ENCODE peak calls at places on chromosome 4, in six cellular contexts. One of them, this sample, is unnamed.

GRCh38 chr4:147782087-147782781 is 50.3 kb downstream of the ARHGAP10 start:
- DNase-seq in cardiac fibroblast: peak
- DNase-seq in BJ: no peak
- DNase-seq in HFF-Myc: peak
- DNase-seq in OCI-LY7: no peak
- DNase-seq in tibial artery: no peak
- DNase-seq in this sample: peak

GRCh38 chr4:149291463-149291862 is 524.2 kb downstream of the IQCM start:
- DNase-seq in OCI-LY7: no peak
- DNase-seq in HFF-Myc: no peak
- DNase-seq in BJ: no peak
- DNase-seq in tibial artery: no peak
- DNase-seq in cardiac fibroblast: peak
- DNase-seq in this sample: no peak

GRCh38 chr4:144591401-144591800 is 54.6 kb upstream of the HHIP start:
- DNase-seq in cardiac fibroblast: peak
- DNase-seq in HFF-Myc: peak
- DNase-seq in tibial artery: no peak
- DNase-seq in BJ: no peak
- DNase-seq in OCI-LY7: no peak
- DNase-seq in this sample: no peak

GRCh38 chr4:83152771-83153170 is 38.2 kb upstream of the PLAC8 start:
- DNase-seq in OCI-LY7: no peak
- DNase-seq in BJ: no peak
- DNase-seq in tibial artery: no peak
- DNase-seq in HFF-Myc: no peak
- DNase-seq in cardiac fibroblast: no peak
- DNase-seq in this sample: no peak

GRCh38 chr4:87911252-87911774 is 64.2 kb upstream of the SPP1 start:
- DNase-seq in OCI-LY7: no peak
- DNase-seq in cardiac fibroblast: no peak
- DNase-seq in BJ: no peak
- DNase-seq in HFF-Myc: no peak
- DNase-seq in tibial artery: no peak
- DNase-seq in this sample: no peak

GRCh38 chr4:31089815-31090214 is 369.6 kb downstream of the PCDH7 start:
- DNase-seq in BJ: no peak
- DNase-seq in cardiac fibroblast: peak
- DNase-seq in OCI-LY7: no peak
- DNase-seq in HFF-Myc: no peak
- DNase-seq in tibial artery: peak
- DNase-seq in this sample: no peak

GRCh38 chr4:8262637-8263322 is 6.8 kb upstream of the HTRA3 start:
- DNase-seq in tibial artery: no peak
- DNase-seq in cardiac fibroblast: no peak
- DNase-seq in OCI-LY7: no peak
- DNase-seq in BJ: no peak
- DNase-seq in HFF-Myc: no peak
- DNase-seq in this sample: no peak

GRCh38 chr4:168710353-168710946 is 213.6 kb downstream of the PALLD start:
- DNase-seq in cardiac fibroblast: peak
- DNase-seq in tibial artery: peak
- DNase-seq in BJ: no peak
- DNase-seq in OCI-LY7: no peak
- DNase-seq in HFF-Myc: peak
- DNase-seq in this sample: peak

GRCh38 chr4:104942990-104943758 is 203.5 kb upstream of the TET2 start:
- DNase-seq in HFF-Myc: no peak
- DNase-seq in tibial artery: no peak
- DNase-seq in cardiac fibroblast: no peak
- DNase-seq in BJ: no peak
- DNase-seq in OCI-LY7: no peak
- DNase-seq in this sample: peak

GRCh38 chr4:120066182-120066524 is 495 bp downstream of the MAD2L1 start:
- DNase-seq in cardiac fibroblast: no peak
- DNase-seq in BJ: no peak
- DNase-seq in HFF-Myc: no peak
- DNase-seq in OCI-LY7: peak
- DNase-seq in tibial artery: no peak
- DNase-seq in this sample: peak

GRCh38 chr4:123526511-123526910 is 129.9 kb downstream of the SPRY1 start:
- DNase-seq in HFF-Myc: no peak
- DNase-seq in cardiac fibroblast: no peak
- DNase-seq in tibial artery: no peak
- DNase-seq in OCI-LY7: no peak
- DNase-seq in BJ: no peak
- DNase-seq in this sample: no peak

GRCh38 chr4:152585036-152585439 is 49.1 kb upstream of the FBXW7 start:
- DNase-seq in BJ: no peak
- DNase-seq in tibial artery: no peak
- DNase-seq in HFF-Myc: no peak
- DNase-seq in OCI-LY7: peak
- DNase-seq in cardiac fibroblast: no peak
- DNase-seq in this sample: peak

GRCh38 chr4:41991916-41992767 is 1.8 kb downstream of the SLC30A9 start:
- DNase-seq in BJ: no peak
- DNase-seq in OCI-LY7: no peak
- DNase-seq in tibial artery: no peak
- DNase-seq in cardiac fibroblast: peak
- DNase-seq in HFF-Myc: no peak
- DNase-seq in this sample: no peak

GRCh38 chr4:7627251-7628250 is 192.8 kb upstream of the PSAPL1 start:
- DNase-seq in HFF-Myc: no peak
- DNase-seq in cardiac fibroblast: no peak
- DNase-seq in BJ: no peak
- DNase-seq in OCI-LY7: no peak
- DNase-seq in tibial artery: no peak
- DNase-seq in this sample: no peak

GRCh38 chr4:40502936-40503335 is 126.7 kb downstream of the RBM47 start:
- DNase-seq in OCI-LY7: peak
- DNase-seq in HFF-Myc: no peak
- DNase-seq in cardiac fibroblast: peak
- DNase-seq in tibial artery: no peak
- DNase-seq in BJ: no peak
- DNase-seq in this sample: peak

GRCh38 chr4:122453384-122454000 is 3.0 kb downstream of the IL2 start:
- DNase-seq in HFF-Myc: no peak
- DNase-seq in tibial artery: no peak
- DNase-seq in cardiac fibroblast: no peak
- DNase-seq in BJ: no peak
- DNase-seq in OCI-LY7: no peak
- DNase-seq in this sample: no peak

GRCh38 chr4:83231620-83232056 is 53.0 kb downstream of the COQ2 start:
- DNase-seq in cardiac fibroblast: peak
- DNase-seq in HFF-Myc: no peak
- DNase-seq in tibial artery: no peak
- DNase-seq in BJ: no peak
- DNase-seq in OCI-LY7: peak
- DNase-seq in this sample: peak

GRCh38 chr4:116515959-116516358 is 569.4 kb downstream of the TRAM1L1 start:
- DNase-seq in HFF-Myc: no peak
- DNase-seq in tibial artery: no peak
- DNase-seq in OCI-LY7: no peak
- DNase-seq in cardiac fibroblast: no peak
- DNase-seq in BJ: no peak
- DNase-seq in this sample: no peak

GRCh38 chr4:38832624-38833528 is 23.7 kb downstream of the TLR6 start:
- DNase-seq in cardiac fibroblast: no peak
- DNase-seq in OCI-LY7: no peak
- DNase-seq in BJ: no peak
- DNase-seq in HFF-Myc: no peak
- DNase-seq in tibial artery: no peak
- DNase-seq in this sample: no peak

GRCh38 chr4:56701644-56702043 is 20.5 kb upstream of the HOPX start:
- DNase-seq in cardiac fibroblast: no peak
- DNase-seq in BJ: no peak
- DNase-seq in HFF-Myc: no peak
- DNase-seq in tibial artery: no peak
- DNase-seq in OCI-LY7: no peak
- DNase-seq in this sample: peak

GRCh38 chr4:127249066-127249766 is 383.5 kb upstream of the INTU start:
- DNase-seq in tibial artery: no peak
- DNase-seq in BJ: no peak
- DNase-seq in HFF-Myc: no peak
- DNase-seq in OCI-LY7: no peak
- DNase-seq in cardiac fibroblast: peak
- DNase-seq in this sample: no peak

GRCh38 chr4:4985036-4985435 is 34.2 kb downstream of the CYTL1 start:
- DNase-seq in OCI-LY7: no peak
- DNase-seq in cardiac fibroblast: no peak
- DNase-seq in BJ: no peak
- DNase-seq in HFF-Myc: no peak
- DNase-seq in tibial artery: no peak
- DNase-seq in this sample: no peak

GRCh38 chr4:53100801-53101581 is 238.9 kb downstream of the RASL11B start:
- DNase-seq in OCI-LY7: no peak
- DNase-seq in HFF-Myc: no peak
- DNase-seq in cardiac fibroblast: peak
- DNase-seq in BJ: no peak
- DNase-seq in tibial artery: no peak
- DNase-seq in this sample: no peak

GRCh38 chr4:84855774-84856173 is 110.7 kb downstream of the WDFY3 start:
- DNase-seq in tibial artery: peak
- DNase-seq in cardiac fibroblast: peak
- DNase-seq in OCI-LY7: no peak
- DNase-seq in BJ: no peak
- DNase-seq in HFF-Myc: no peak
- DNase-seq in this sample: no peak
- H3K4me3 ChIP-seq in tibial artery: no peak
- H3K4me3 ChIP-seq in cardiac fibroblast: no peak
- H3K4me3 ChIP-seq in OCI-LY7: no peak
- H3K4me3 ChIP-seq in BJ: no peak
- H3K4me3 ChIP-seq in HFF-Myc: no peak
- H3K4me3 ChIP-seq in this sample: no peak

DNA sequence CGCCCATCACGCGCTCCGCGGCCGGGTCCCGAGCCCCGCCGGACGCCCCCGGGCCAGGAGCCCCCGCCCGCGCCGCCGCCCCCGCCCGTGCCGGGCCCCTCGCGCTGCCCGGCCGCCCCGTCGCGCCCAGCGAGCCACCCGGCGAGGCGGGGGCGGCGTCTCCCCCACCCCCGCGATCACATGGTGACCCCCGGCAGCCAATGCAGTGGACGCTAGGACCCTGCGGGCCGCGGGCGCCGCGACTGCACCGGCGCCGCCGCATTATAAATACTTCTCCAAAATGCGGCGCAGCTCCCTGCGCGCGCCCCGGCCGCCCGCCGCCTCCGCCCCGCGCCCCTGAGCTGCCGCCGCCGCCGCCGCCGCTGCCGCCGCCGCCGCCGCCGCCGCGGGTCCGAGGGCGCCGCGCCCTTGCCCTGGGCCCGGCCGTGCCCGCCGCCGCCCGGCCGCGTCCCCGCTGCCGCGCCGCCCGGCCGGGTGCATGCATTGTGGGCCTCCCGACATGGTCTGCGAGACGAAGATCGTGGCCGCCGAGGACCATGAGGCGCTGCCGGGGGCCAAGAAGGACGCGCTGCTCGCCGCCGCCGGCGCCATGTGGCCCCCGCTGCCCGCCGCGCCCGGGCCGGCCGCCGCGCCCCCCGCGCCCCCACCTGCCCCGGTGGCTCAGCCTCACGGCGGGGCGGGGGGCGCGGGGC is at the start of gene NAT8L:
- DNase-seq in BJ: no peak
- DNase-seq in HFF-Myc: no peak
- DNase-seq in OCI-LY7: peak
- DNase-seq in cardiac fibroblast: no peak
- DNase-seq in tibial artery: no peak
- DNase-seq in this sample: no peak
- H3K4me3 ChIP-seq in BJ: peak
- H3K4me3 ChIP-seq in HFF-Myc: no peak
- H3K4me3 ChIP-seq in OCI-LY7: no peak
- H3K4me3 ChIP-seq in cardiac fibroblast: no peak
- H3K4me3 ChIP-seq in tibial artery: peak
- H3K4me3 ChIP-seq in this sample: no peak

DNA sequence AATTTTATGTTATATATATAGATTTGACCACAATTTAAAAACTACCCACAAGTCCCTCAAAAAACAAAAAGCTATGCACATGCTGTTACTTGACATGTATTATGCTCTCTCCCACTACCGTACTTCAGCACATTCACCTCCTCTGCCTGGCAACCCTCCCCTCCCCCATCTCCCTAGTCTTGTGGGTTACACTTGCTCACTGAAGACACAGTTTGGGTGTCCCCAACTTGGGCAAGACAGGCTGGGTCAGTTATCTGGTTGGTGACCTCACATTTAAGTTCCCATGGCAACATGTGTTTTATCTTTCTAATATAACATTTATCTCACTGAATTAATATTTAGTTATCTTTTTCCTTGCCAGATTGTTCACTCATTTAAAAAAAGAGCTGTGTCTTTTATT is 32.7 kb downstream of the SEC24D start:
- DNase-seq in HFF-Myc: no peak
- DNase-seq in cardiac fibroblast: no peak
- DNase-seq in tibial artery: no peak
- DNase-seq in BJ: no peak
- DNase-seq in OCI-LY7: no peak
- DNase-seq in this sample: no peak
- H3K4me3 ChIP-seq in HFF-Myc: no peak
- H3K4me3 ChIP-seq in cardiac fibroblast: no peak
- H3K4me3 ChIP-seq in tibial artery: no peak
- H3K4me3 ChIP-seq in BJ: no peak
- H3K4me3 ChIP-seq in OCI-LY7: no peak
- H3K4me3 ChIP-seq in this sample: no peak

GRCh38 chr4:95546236-95546635 is 2.5 kb downstream of the UNC5C start:
- DNase-seq in tibial artery: no peak
- DNase-seq in cardiac fibroblast: peak
- DNase-seq in OCI-LY7: no peak
- DNase-seq in BJ: no peak
- DNase-seq in HFF-Myc: no peak
- DNase-seq in this sample: no peak

GRCh38 chr4:95547708-95548471 is 883 bp downstream of the UNC5C start:
- DNase-seq in OCI-LY7: no peak
- DNase-seq in tibial artery: peak
- DNase-seq in cardiac fibroblast: peak
- DNase-seq in HFF-Myc: no peak
- DNase-seq in BJ: no peak
- DNase-seq in this sample: peak

GRCh38 chr4:95546866-95547707 is 1.7 kb downstream of the UNC5C start:
- DNase-seq in cardiac fibroblast: peak
- DNase-seq in OCI-LY7: no peak
- DNase-seq in BJ: no peak
- DNase-seq in tibial artery: no peak
- DNase-seq in HFF-Myc: no peak
- DNase-seq in this sample: no peak

GRCh38 chr4:95544433-95545103 is 4.2 kb downstream of the UNC5C start:
- DNase-seq in OCI-LY7: no peak
- DNase-seq in BJ: no peak
- DNase-seq in HFF-Myc: no peak
- DNase-seq in tibial artery: no peak
- DNase-seq in cardiac fibroblast: peak
- DNase-seq in this sample: no peak

DNA sequence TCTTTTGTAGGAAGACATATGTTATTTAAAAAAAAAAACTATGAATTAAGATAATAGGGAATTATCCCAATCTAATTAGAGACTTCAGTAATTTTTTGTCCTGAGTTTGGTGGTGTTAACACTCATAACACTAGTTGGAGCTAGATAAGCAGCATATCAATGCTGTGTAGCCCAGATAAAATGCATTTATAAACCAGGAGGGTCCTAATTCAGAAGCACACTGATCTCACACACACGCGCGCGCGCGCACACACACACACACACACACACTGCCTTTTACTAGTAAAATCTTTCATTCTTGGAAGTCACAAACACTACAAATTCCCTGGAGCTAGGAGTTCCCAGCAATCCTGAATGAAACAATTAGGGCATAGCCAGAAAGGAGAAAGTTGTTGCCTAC is 3.2 kb downstream of the UNC5C start:
- DNase-seq in HFF-Myc: no peak
- DNase-seq in OCI-LY7: no peak
- DNase-seq in tibial artery: no peak
- DNase-seq in cardiac fibroblast: peak
- DNase-seq in BJ: no peak
- DNase-seq in this sample: no peak
- H3K4me3 ChIP-seq in HFF-Myc: no peak
- H3K4me3 ChIP-seq in OCI-LY7: no peak
- H3K4me3 ChIP-seq in tibial artery: peak
- H3K4me3 ChIP-seq in cardiac fibroblast: no peak
- H3K4me3 ChIP-seq in BJ: no peak
- H3K4me3 ChIP-seq in this sample: no peak

This sample was measured in GM12865.